ENCODE peak calls at places on chromosomes 3 and 15, in six cellular contexts. T, B, G, R, X and K are unnamed samples.

GRCh38 chr3:136070953-136071949 is 105.7 kb downstream of the PPP2R3A start:
- DNase-seq in T (no peak), B (no peak), G (peak), R (peak), X (peak), K (peak)

GRCh38 chr3:86563358-86563970 is 427.5 kb downstream of the VGLL3 start:
- DNase-seq in T (peak), B (no peak), G (no peak), R (peak), X (peak), K (peak)

GRCh38 chr3:138186803-138187295 is 252 bp upstream of the ARMC8 start:
- DNase-seq in T (peak), B (peak), G (peak), R (peak), X (peak), K (no peak)

GRCh38 chr3:135896613-135897012 is 68.9 kb upstream of the PPP2R3A start:
- DNase-seq in T (no peak), B (no peak), G (no peak), R (no peak), X (no peak), K (peak)

GRCh38 chr3:150146891-150147761 is 176.4 kb upstream of the PFN2 start:
- DNase-seq in T (peak), B (no peak), G (peak), R (no peak), X (no peak), K (peak)

GRCh38 chr3:42838571-42838970 is 29.3 kb downstream of the ACKR2 start:
- DNase-seq in T (no peak), B (no peak), G (no peak), R (no peak), X (no peak), K (no peak)

GRCh38 chr3:13204177-13204581 is 130.9 kb upstream of the IQSEC1 start:
- DNase-seq in T (no peak), B (no peak), G (no peak), R (no peak), X (no peak), K (no peak)

GRCh38 chr15:73564255-73564654 is 68.9 kb downstream of the NPTN start:
- DNase-seq in T (no peak), B (no peak), G (no peak), R (no peak), X (peak), K (peak)

GRCh38 chr3:194112120-194113106 is 23.5 kb upstream of the HES1 start:
- DNase-seq in T (no peak), B (peak), G (no peak), R (no peak), X (no peak), K (no peak)

GRCh38 chr3:133945696-133946095 is 50.0 kb upstream of the RAB6B start:
- DNase-seq in T (no peak), B (no peak), G (no peak), R (no peak), X (no peak), K (no peak)

GRCh38 chr3:42067324-42067723 is 23.8 kb upstream of the TRAK1 start:
- DNase-seq in T (no peak), B (no peak), G (no peak), R (peak), X (no peak), K (peak)

GRCh38 chr3:183285318-183285717 is 32.3 kb downstream of the B3GNT5 start:
- DNase-seq in T (no peak), B (no peak), G (no peak), R (no peak), X (no peak), K (no peak)

GRCh38 chr3:183287301-183287971 is 34.4 kb downstream of the B3GNT5 start:
- DNase-seq in T (no peak), B (no peak), G (peak), R (no peak), X (no peak), K (peak)

GRCh38 chr3:183283886-183284285 is 30.8 kb downstream of the B3GNT5 start:
- DNase-seq in T (no peak), B (no peak), G (no peak), R (no peak), X (no peak), K (no peak)

GRCh38 chr3:183284570-183284969 is 31.5 kb downstream of the B3GNT5 start:
- DNase-seq in T (no peak), B (no peak), G (no peak), R (no peak), X (no peak), K (no peak)

GRCh38 chr3:183285828-183286457 is 32.9 kb downstream of the B3GNT5 start:
- DNase-seq in T (peak), B (peak), G (peak), R (peak), X (peak), K (peak)
- H3K4me3 ChIP-seq in T (no peak), B (no peak), G (peak), R (peak), X (no peak), K (no peak)

GRCh38 chr15:40052604-40053003 is 13.6 kb upstream of the SRP14 start:
- DNase-seq in T (no peak), B (no peak), G (no peak), R (no peak), X (no peak), K (no peak)
- H3K4me3 ChIP-seq in T (no peak), B (no peak), G (no peak), R (no peak), X (no peak), K (no peak)

GRCh38 chr3:114877378-114878118 is 269.5 kb downstream of the ZBTB20 start:
- DNase-seq in T (no peak), B (no peak), G (no peak), R (no peak), X (no peak), K (no peak)

GRCh38 chr3:114874447-114874846 is 272.6 kb downstream of the ZBTB20 start:
- DNase-seq in T (no peak), B (no peak), G (peak), R (no peak), X (no peak), K (peak)

GRCh38 chr3:114880078-114880477 is 267.0 kb downstream of the ZBTB20 start:
- DNase-seq in T (no peak), B (peak), G (no peak), R (no peak), X (no peak), K (no peak)

GRCh38 chr3:114878119-114878839 is 268.8 kb downstream of the ZBTB20 start:
- DNase-seq in T (no peak), B (no peak), G (no peak), R (no peak), X (peak), K (peak)

GRCh38 chr3:114879059-114880031 is 267.7 kb downstream of the ZBTB20 start:
- DNase-seq in T (no peak), B (no peak), G (no peak), R (no peak), X (peak), K (peak)
- H3K4me3 ChIP-seq in T (no peak), B (no peak), G (peak), R (no peak), X (no peak), K (no peak)

DNA sequence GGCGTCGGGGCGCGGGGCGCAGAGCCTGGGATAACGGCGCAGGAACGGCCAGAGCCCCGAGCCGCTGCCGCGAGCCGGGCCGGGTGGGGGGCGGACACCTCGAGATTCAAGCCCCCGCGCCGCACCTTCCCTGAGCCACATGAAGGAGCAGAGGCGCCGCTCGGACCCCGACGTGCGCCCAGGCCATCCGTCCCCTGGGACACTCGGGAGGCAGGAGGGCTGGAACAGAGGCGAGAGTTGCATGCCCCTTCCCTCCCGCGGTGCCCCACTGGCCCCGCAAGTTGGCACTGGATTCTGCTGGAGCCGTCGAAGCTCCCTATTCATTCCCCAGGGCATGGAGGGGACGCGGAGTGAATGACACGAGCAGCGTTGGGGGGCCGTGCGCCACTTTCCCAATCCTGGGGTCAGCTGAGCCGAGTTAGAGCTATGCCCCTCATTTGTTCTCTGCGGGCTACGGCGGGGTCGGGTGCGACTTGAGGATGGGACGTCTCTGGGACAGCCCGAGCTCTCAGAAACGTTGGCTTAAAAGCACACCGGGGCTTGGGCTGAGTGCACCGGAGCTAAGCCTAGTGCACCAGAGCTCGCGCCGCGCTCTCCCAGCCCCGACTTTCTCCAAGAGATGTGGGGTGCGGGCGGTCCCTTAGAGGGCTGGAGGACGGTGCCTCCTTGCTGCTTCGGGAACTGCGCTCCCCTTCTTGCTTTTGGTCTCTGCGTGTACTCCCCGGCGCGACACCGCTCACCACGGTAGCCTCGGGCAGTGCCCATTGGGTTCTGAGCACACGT is 589 bp downstream of the SLC6A1 start:
- DNase-seq in T (no peak), B (no peak), G (no peak), R (no peak), X (no peak), K (no peak)
- H3K4me3 ChIP-seq in T (no peak), B (no peak), G (peak), R (no peak), X (no peak), K (no peak)